ENCODE peak calls at places on chromosome 5, in five cellular contexts. I, E, V, B and G are unnamed samples.
A peak's percentile ranks its signal among the peaks of the same experiment; 100 is the strongest.

GRCh38 chr5:151646334-151646733 is 40.4 kb downstream of the SPARC start:
- ATAC-seq in B (no peak), E (no peak), I (no peak), V (no peak), G (no peak)

GRCh38 chr5:29524197-29524596 is 1669.3 kb upstream of the CDH6 start:
- ATAC-seq in V (no peak), B (no peak), E (no peak), I (no peak), G (no peak)

GRCh38 chr5:137815202-137815990 is 52.3 kb upstream of the MYOT start:
- ATAC-seq in I (no peak), V (no peak), B (no peak), E (no peak), G (peak; percentile 57)

GRCh38 chr5:78649816-78650561 is 1.4 kb upstream of the LHFPL2 start:
- ATAC-seq in E (no peak), V (no peak), B (no peak), I (peak; percentile 32), G (no peak)

GRCh38 chr5:141713616-141714309 is 31.7 kb upstream of the ARAP3 start:
- ATAC-seq in E (no peak), I (peak; percentile 65), B (peak; percentile 65), V (peak; percentile 50), G (peak; percentile 41)

GRCh38 chr5:148904440-148904839 is 78.0 kb downstream of the ADRB2 start:
- ATAC-seq in E (no peak), I (no peak), B (no peak), V (no peak), G (peak; percentile 76)

GRCh38 chr5:178279723-178280438 is 47.3 kb upstream of the PHYKPL start:
- ATAC-seq in I (peak; percentile 95), E (peak; percentile 94), B (peak; percentile 97), V (peak; percentile 99), G (peak; percentile 88)

GRCh38 chr5:81898403-81898802 is 73.4 kb upstream of the ATG10 start:
- ATAC-seq in B (no peak), I (no peak), V (no peak), E (peak; percentile 81), G (no peak)

GRCh38 chr5:68012429-68012828 is 203.1 kb upstream of the PIK3R1 start:
- ATAC-seq in I (no peak), V (no peak), B (no peak), E (no peak), G (no peak)

GRCh38 chr5:124976086-124976485 is 229.6 kb upstream of the ZNF608 start:
- ATAC-seq in I (no peak), B (no peak), V (no peak), E (no peak), G (no peak)

GRCh38 chr5:58565033-58565432 is 17.8 kb upstream of the RAB3C start:
- ATAC-seq in V (no peak), E (no peak), I (no peak), B (no peak), G (no peak)

GRCh38 chr5:31963358-31963757 is 210.8 kb downstream of the GOLPH3 start:
- ATAC-seq in B (peak; percentile 62), I (peak; percentile 47), V (no peak), E (peak; percentile 31), G (no peak)

GRCh38 chr5:28143519-28143918 is 1105.1 kb upstream of the CDH9 start:
- ATAC-seq in B (no peak), V (no peak), E (no peak), I (no peak), G (no peak)

GRCh38 chr5:152058267-152058666 is 133.6 kb upstream of the GLRA1 start:
- ATAC-seq in V (no peak), E (no peak), I (no peak), B (no peak), G (no peak)

GRCh38 chr5:140020601-140021177 is 22.4 kb downstream of the NRG2 start:
- ATAC-seq in E (peak; percentile 36), V (no peak), I (no peak), B (no peak), G (peak; percentile 92)

GRCh38 chr5:166032601-166033000 is 2258.8 kb upstream of the WWC1 start:
- ATAC-seq in B (no peak), I (no peak), V (no peak), E (no peak), G (no peak)

GRCh38 chr5:99037668-99038067 is 108.9 kb upstream of the CHD1 start:
- ATAC-seq in V (peak; percentile 68), B (no peak), E (no peak), I (peak; percentile 81), G (no peak)

GRCh38 chr5:144504929-144505578 is 334.4 kb downstream of the KCTD16 start:
- ATAC-seq in I (no peak), E (no peak), V (no peak), B (no peak), G (no peak)

GRCh38 chr5:11310158-11310557 is 549.1 kb upstream of the DAP start:
- ATAC-seq in E (no peak), I (no peak), V (no peak), B (no peak), G (no peak)

GRCh38 chr5:7519564-7519963 is 123.6 kb downstream of the ADCY2 start:
- ATAC-seq in I (no peak), E (no peak), B (no peak), V (no peak), G (no peak)

GRCh38 chr5:72452515-72453259 is 54.5 kb downstream of the ZNF366 start:
- ATAC-seq in I (no peak), B (peak; percentile 81), E (peak; percentile 88), V (no peak), G (peak; percentile 87)
- TF ChIP-seq POLR2AphosphoS5 in I (no peak), B (no peak), E (no peak), V (no peak), G (peak; percentile 78)

DNA sequence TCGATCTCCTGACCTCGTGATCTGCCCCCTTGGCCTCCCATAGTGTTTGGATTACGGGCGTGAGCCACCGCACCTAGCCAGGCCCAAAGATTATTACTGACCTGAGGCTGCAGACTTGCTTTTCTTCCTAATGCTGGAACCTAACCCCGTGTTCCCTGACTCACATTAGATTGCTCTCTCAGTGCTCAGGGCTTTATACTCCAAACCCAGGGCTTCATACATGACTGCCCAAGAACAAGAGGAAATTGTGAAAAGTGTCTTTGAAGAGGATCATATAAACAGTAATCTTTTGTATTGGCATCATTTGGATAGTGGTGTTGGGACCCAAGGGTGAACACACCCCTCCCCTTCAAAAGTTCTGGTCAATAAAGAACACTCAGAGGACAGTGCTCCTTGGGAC is 233.3 kb upstream of the TAS2R1 start:
- ATAC-seq in B (no peak), E (no peak), V (no peak), I (no peak), G (no peak)
- H3K9me3 ChIP-seq in B (peaks cover 10% of the 10 kb centered on the region), E (peaks cover 7% of the 10 kb centered on the region), V (no peaks in the 10 kb centered on the region), I (peaks cover 41% of the 10 kb centered on the region), G (no peaks in the 10 kb centered on the region)

DNA sequence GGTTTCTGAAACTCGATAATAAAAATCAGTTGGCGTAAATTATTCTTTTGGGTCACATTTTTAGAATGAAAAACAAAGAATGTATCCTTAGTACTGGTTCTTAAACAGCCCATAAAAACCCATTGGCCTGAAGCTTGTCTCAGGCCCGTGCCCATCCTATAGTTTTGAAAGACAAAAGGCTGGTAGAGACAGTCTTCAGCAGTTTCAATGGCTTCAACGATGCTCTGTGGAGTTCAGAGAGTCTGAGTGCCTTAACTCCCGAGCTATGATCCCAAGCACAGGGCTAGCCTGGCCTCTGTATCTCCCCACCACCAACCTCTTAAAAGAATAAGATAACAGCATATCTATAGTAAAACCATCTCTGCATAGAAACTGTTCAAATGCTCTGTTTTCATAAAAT is 595.0 kb downstream of the CDH12 start:
- ATAC-seq in V (no peak), B (no peak), E (no peak), I (no peak), G (no peak)
- H3K36me3 ChIP-seq in V (no peaks in the 10 kb centered on the region), B (no peaks in the 10 kb centered on the region), E (no peaks in the 10 kb centered on the region), I (no peaks in the 10 kb centered on the region), G (no peaks in the 10 kb centered on the region)

GRCh38 chr5:18798058-18798457 is 1163.8 kb downstream of the TAF11L14 start:
- ATAC-seq in E (no peak), V (peak; percentile 45), I (no peak), B (no peak), G (no peak)

GRCh38 chr5:18799482-18800128 is 1165.3 kb downstream of the TAF11L14 start:
- ATAC-seq in E (no peak), I (no peak), B (no peak), V (peak; percentile 80), G (no peak)

GRCh38 chr5:18802336-18802735 is 1168.1 kb downstream of the TAF11L14 start:
- ATAC-seq in V (no peak), E (no peak), I (no peak), B (no peak), G (no peak)

GRCh38 chr5:18800293-18801025 is 1166.2 kb downstream of the TAF11L14 start:
- ATAC-seq in E (no peak), B (no peak), I (no peak), V (peak; percentile 23), G (no peak)

DNA sequence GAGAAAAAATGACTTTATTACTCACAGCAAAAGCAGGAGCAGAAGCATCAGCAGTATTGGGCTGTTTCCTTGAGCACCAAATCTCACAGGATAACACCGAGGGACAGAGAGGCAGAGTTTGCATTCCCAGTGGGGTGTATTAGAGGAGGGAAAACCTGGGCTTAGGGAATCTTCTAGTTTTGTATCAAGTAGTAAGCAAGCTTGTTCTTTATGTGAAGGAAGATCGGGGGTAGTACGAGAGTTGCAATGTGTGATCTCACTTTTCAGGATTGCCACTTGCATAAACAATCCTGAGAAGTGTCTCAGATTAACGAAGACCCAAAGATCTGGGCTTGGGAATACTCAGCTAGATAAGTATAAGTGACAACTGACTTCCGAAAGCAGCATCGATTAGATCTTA is 1163.0 kb downstream of the TAF11L14 start:
- ATAC-seq in E (no peak), V (no peak), B (no peak), I (no peak), G (no peak)
- TF ChIP-seq POLR2AphosphoS5 in E (no peak), V (no peak), B (no peak), I (no peak), G (no peak)

DNA sequence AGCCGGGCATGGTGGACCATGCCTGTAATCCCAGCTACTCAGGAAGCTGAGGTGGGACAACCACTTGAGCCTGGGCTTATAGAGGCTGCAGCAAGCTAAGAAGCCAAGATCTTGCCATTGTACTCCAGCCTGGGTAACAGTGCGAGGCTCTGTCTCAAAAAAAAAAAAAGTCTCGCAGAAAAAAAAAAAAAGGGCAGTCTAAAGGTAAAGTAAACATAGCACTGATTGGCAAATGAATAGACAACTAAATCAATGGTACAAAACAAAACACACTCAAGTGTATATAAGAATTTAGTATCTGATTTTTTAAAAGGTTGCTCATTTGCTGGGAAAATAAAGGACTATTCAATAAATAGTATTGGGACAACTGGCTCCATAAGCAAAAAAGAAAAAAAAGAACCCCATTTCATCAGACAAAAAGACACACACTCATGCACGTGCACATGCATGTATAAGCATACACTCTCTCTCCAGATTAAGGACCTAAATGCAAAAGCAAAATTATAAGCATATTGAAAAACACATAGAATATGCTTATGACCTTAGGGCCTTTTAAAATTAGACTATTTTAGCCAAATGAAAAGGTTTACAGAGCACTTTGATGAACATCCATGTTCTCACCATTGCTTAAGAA is 5.7 kb downstream of the IL6ST start:
- ATAC-seq in I (peak; percentile 56), E (no peak), V (no peak), B (no peak), G (no peak)
- H3K9me3 ChIP-seq in I (no peaks in the 10 kb centered on the region), E (no peaks in the 10 kb centered on the region), V (no peaks in the 10 kb centered on the region), B (no peaks in the 10 kb centered on the region), G (no peaks in the 10 kb centered on the region)